ENCODE peak calls at places on chromosomes 6 and 20, in five cellular contexts. V is lower lobe of right lung, M is HepG2, T is ovary, H is adrenal gland. S is an unnamed sample. For H3K36me3, the result is how much of the 10 kb centered on the place peaks cover.

GRCh38 chr20:63533388-63533787 is 3.8 kb downstream of the PTK6 start:
- DNase-seq in V (no peak), M (no peak), T (no peak), H (no peak), S (no peak)

GRCh38 chr6:47743744-47744143 is 38.1 kb upstream of the OPN5 start:
- DNase-seq in V (no peak), M (no peak), T (no peak), H (no peak), S (no peak)

GRCh38 chr6:95593025-95593424 is 15.7 kb downstream of the MANEA start:
- DNase-seq in V (no peak), M (peak), T (no peak), H (no peak), S (peak)

GRCh38 chr20:6558361-6558760 is 209.1 kb upstream of the BMP2 start:
- DNase-seq in V (no peak), M (peak), T (no peak), H (no peak), S (no peak)

GRCh38 chr6:11277275-11278206 is 45.1 kb upstream of the NEDD9 start:
- DNase-seq in V (no peak), M (peak), T (peak), H (no peak), S (peak)

GRCh38 chr6:166415306-166415705 is 32.6 kb upstream of the MPC1 start:
- DNase-seq in V (no peak), M (no peak), T (no peak), H (no peak), S (no peak)

GRCh38 chr6:75412937-75413662 is 80.5 kb downstream of the FILIP1 start:
- DNase-seq in V (no peak), M (no peak), T (no peak), H (no peak), S (no peak)

GRCh38 chr6:16228709-16229665 is 9.4 kb upstream of the GMPR start:
- DNase-seq in V (no peak), M (no peak), T (no peak), H (no peak), S (no peak)

GRCh38 chr20:324177-325042 is 942 bp upstream of the SOX12 start:
- DNase-seq in V (peak), M (peak), T (peak), H (peak), S (peak)

GRCh38 chr20:11267131-11267761 is 593.4 kb upstream of the JAG1 start:
- DNase-seq in V (no peak), M (peak), T (peak), H (peak), S (no peak)

GRCh38 chr6:140670013-140670412 is 1295.6 kb upstream of the CITED2 start:
- DNase-seq in V (no peak), M (no peak), T (no peak), H (no peak), S (no peak)

GRCh38 chr6:21710908-21711627 is 117.5 kb downstream of the SOX4 start:
- DNase-seq in V (no peak), M (peak), T (no peak), H (no peak), S (no peak)

GRCh38 chr6:98931710-98932109 is 16.0 kb downstream of the FBXL4 start:
- DNase-seq in V (no peak), M (no peak), T (no peak), H (no peak), S (no peak)

GRCh38 chr6:125094563-125094962 is 59.0 kb upstream of the TPD52L1 start:
- DNase-seq in V (no peak), M (no peak), T (no peak), H (no peak), S (no peak)

GRCh38 chr20:42985628-42986027 is 204.1 kb downstream of the PTPRT start:
- DNase-seq in V (no peak), M (no peak), T (no peak), H (no peak), S (no peak)

GRCh38 chr20:61886721-61887658 is 178.7 kb downstream of the TAF4 start:
- DNase-seq in V (peak), M (peak), T (peak), H (peak), S (peak)

GRCh38 chr6:20841806-20842205 is 307.5 kb downstream of the CDKAL1 start:
- DNase-seq in V (no peak), M (no peak), T (no peak), H (no peak), S (no peak)

GRCh38 chr20:1897965-1898464 is 2.8 kb downstream of the SIRPA start:
- DNase-seq in V (no peak), M (no peak), T (no peak), H (peak), S (no peak)

GRCh38 chr6:56618050-56618449 is 24.6 kb downstream of the DST start:
- DNase-seq in V (no peak), M (no peak), T (no peak), H (no peak), S (no peak)

GRCh38 chr6:111691345-111692225 is 85.9 kb upstream of the TRAF3IP2 start:
- DNase-seq in V (no peak), M (no peak), T (no peak), H (no peak), S (no peak)

GRCh38 chr6:164370773-164371172 is 938.6 kb downstream of the C6orf118 start:
- DNase-seq in V (no peak), M (no peak), T (no peak), H (no peak), S (no peak)

GRCh38 chr20:56166781-56167465 is 81.6 kb upstream of the MC3R start:
- DNase-seq in V (no peak), M (no peak), T (no peak), H (no peak), S (no peak)

GRCh38 chr6:14123331-14124105 is 5.9 kb downstream of the CD83 start:
- DNase-seq in V (no peak), M (no peak), T (no peak), H (no peak), S (no peak)

GRCh38 chr6:11750682-11751081 is 27.9 kb downstream of the ADTRP start:
- DNase-seq in V (no peak), M (no peak), T (no peak), H (no peak), S (no peak)

DNA sequence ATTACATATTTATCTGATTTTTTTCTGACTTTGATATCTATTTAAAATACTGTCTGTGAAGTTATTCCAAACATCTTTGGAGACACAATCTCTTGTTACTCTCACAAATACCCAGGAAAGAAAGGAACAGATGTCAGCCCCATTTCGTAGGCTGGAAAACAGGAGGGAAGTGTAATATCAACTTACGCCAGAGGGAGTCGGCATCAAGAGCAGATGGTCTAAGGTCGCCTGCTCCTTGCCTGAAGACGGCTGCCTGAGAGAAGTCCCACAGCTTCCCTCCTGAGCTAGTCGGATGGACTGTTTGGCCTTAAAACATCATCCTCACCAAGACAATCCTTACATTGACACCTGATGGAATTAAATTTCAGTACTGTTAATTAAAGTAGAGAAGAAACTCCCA is 13.4 kb downstream of the CST7 start:
- DNase-seq in V (no peak), M (no peak), T (no peak), H (no peak), S (no peak)
- H3K36me3 ChIP-seq in V (half or more), M (half or more), T (under half), H (under half), S (half or more)

DNA sequence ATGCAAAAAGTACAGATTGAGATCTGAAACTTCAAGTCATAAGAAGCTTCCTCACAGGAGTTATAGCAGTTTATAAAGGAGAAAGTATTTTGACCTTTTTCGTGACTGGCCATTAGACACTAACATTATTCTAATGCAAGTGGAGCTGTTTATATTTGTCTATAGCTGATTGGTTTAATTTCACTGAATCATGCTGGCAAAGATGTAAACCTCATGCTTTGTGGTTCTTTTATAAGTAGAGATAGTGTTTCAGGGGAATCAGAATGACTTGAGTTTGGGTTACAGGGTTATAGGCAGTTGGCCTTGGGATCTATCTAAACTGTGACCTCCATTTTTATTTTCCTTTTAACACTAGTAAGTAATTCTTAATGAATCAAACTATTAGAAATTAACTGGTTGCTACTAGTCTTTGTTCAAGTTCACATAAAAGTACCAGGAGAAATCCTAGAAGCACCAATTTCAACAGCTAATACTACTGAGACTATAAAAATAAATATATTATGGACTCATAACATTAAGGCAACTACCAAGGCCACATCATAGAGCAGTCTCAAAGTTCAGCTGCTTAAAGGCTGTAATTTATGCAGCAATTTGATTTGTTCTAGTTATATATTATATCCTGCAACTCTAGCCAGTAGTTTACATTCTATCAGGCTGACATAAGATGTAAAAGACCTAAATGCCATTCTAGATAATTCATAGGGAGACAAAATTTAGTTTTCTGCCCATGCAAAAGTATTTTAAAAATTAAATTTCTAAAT is 94.0 kb downstream of the RNGTT start:
- DNase-seq in V (no peak), M (no peak), T (no peak), H (no peak), S (no peak)
- H3K4me3 ChIP-seq in V (no peak), M (no peak), T (no peak), H (no peak), S (no peak)

GRCh38 chr6:3014675-3015066 is 15.0 kb downstream of the NQO2 start:
- DNase-seq in V (no peak), M (no peak), T (no peak), H (no peak), S (no peak)
- H3K36me3 ChIP-seq in V (half or more), M (half or more), T (under half), H (under half), S (under half)

GRCh38 chr6:42704937-42705374 is 17.4 kb downstream of the PRPH2 start:
- DNase-seq in V (no peak), M (no peak), T (no peak), H (no peak), S (no peak)

GRCh38 chr6:42702200-42702599 is 20.2 kb downstream of the PRPH2 start:
- DNase-seq in V (no peak), M (peak), T (no peak), H (no peak), S (no peak)

GRCh38 chr6:42708096-42708495 is 14.3 kb downstream of the PRPH2 start:
- DNase-seq in V (no peak), M (no peak), T (no peak), H (no peak), S (no peak)

GRCh38 chr6:42707595-42707994 is 14.8 kb downstream of the PRPH2 start:
- DNase-seq in V (no peak), M (no peak), T (no peak), H (no peak), S (no peak)

DNA sequence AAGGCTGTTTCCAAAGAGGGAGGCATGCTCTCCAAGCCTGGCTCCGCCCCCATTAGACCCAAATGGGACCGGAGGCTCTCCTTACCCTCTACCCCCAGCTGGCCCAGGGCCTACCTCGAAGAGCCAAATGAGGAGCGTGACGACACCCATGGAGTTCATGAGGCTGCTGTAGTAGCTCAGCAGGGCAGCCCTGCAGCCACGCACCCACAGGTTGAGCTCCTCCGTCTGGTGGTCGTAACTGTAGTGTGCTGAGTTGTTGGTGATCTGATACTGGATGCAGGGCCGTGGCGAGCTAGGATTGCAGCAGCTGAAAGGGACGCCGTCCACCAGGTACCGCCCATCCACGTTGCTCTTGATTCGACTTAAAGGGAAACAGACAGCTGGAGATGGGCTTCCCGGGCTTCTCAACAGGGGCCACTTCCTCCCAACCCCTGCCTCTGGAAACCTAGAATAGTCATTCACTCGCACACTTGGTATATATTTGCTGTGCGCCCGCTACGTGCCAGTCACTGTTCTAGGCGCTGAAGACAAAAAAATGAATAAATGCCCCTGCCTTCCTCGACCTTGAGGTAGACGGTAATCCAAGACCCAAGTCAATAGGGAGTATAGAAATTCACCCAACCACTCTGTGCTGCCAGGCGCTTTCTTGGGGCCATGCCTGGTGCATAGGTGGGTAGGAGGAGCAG is 18.0 kb downstream of the PRPH2 start:
- DNase-seq in V (no peak), M (peak), T (peak), H (peak), S (no peak)
- H3K4me3 ChIP-seq in V (no peak), M (peak), T (peak), H (peak), S (peak)

DNA sequence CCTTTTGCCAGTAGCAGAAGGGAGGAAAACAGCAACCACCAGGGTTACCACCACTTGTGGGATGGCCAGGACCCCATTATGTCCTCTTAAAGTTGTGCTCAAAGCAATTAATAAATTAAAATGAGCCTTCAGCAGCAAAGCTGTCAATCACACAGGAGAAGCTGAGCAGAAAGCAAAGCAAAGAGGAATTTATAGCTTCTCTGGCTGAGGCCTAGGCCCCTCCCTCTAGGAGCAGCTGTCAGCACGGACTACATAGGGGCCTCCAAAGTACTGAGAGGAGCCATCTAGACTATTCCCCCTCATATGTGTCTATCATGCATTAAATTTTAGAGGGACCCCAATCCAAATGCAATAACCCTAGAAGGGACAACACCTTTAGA is 6.4 kb downstream of the CCND3 start:
- DNase-seq in V (no peak), M (no peak), T (no peak), H (no peak), S (no peak)
- H3K36me3 ChIP-seq in V (half or more), M (under half), T (under half), H (under half), S (under half)

DNA sequence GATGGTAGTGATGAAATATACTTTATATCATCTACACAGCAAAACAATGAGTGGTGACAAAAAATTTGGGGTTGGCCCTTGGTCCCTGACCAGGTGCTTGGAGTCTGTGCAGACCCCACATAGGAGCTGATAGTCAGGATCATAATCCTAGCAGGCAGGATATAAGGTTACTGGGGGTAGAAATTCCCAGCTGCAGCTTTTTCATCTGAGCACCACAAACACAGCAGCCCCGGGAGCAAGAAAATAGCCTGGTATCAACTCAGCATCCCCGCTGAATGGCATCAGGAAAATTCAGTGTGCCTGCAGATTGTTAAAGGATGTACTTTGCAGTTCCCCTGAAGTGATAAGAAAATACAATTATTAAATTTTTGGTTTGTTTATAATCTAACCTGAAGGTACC is 27.8 kb upstream of the RPL7L1 start:
- DNase-seq in V (no peak), M (no peak), T (no peak), H (no peak), S (no peak)
- H3K4me3 ChIP-seq in V (no peak), M (no peak), T (no peak), H (no peak), S (no peak)

GRCh38 chr6:44415424-44415823 is 27.9 kb downstream of the CDC5L start:
- DNase-seq in V (no peak), M (no peak), T (no peak), H (no peak), S (no peak)
- H3K36me3 ChIP-seq in V (half or more), M (half or more), T (under half), H (under half), S (under half)